ENCODE peak calls at places on chromosome 22, in five cellular contexts. One of them, this sample, is unnamed.

GRCh38 chr22:49662681-49663080 is 165.0 kb downstream of the BRD1 start:
- DNase-seq in BJ: no peak
- DNase-seq in gastrocnemius medialis: no peak
- DNase-seq in fibroblast of the aortic adventitia: no peak
- DNase-seq in CD8-positive, alpha-beta T cell: no peak
- DNase-seq in this sample: no peak

GRCh38 chr22:49247194-49247924 is 580.3 kb downstream of the BRD1 start:
- DNase-seq in CD8-positive, alpha-beta T cell: no peak
- DNase-seq in BJ: no peak
- DNase-seq in gastrocnemius medialis: no peak
- DNase-seq in fibroblast of the aortic adventitia: no peak
- DNase-seq in this sample: no peak

GRCh38 chr22:46070215-46070721 is 80.1 kb upstream of the PPARA start:
- DNase-seq in gastrocnemius medialis: peak; percentile 85
- DNase-seq in fibroblast of the aortic adventitia: peak; percentile 72
- DNase-seq in CD8-positive, alpha-beta T cell: no peak
- DNase-seq in BJ: no peak
- DNase-seq in this sample: peak; percentile 59

GRCh38 chr22:23285734-23286133 is 105.4 kb downstream of the BCR start:
- DNase-seq in gastrocnemius medialis: no peak
- DNase-seq in BJ: no peak
- DNase-seq in CD8-positive, alpha-beta T cell: no peak
- DNase-seq in fibroblast of the aortic adventitia: no peak
- DNase-seq in this sample: no peak

GRCh38 chr22:50677493-50678217 is 5.0 kb downstream of the SHANK3 start:
- DNase-seq in fibroblast of the aortic adventitia: no peak
- DNase-seq in CD8-positive, alpha-beta T cell: no peak
- DNase-seq in BJ: no peak
- DNase-seq in gastrocnemius medialis: no peak
- DNase-seq in this sample: no peak

GRCh38 chr22:28208036-28208435 is 289.0 kb upstream of the PITPNB start:
- DNase-seq in fibroblast of the aortic adventitia: no peak
- DNase-seq in CD8-positive, alpha-beta T cell: no peak
- DNase-seq in gastrocnemius medialis: no peak
- DNase-seq in BJ: no peak
- DNase-seq in this sample: no peak

GRCh38 chr22:20576445-20576816 is 69.0 kb downstream of the MED15 start:
- DNase-seq in BJ: no peak
- DNase-seq in fibroblast of the aortic adventitia: no peak
- DNase-seq in gastrocnemius medialis: no peak
- DNase-seq in CD8-positive, alpha-beta T cell: no peak
- DNase-seq in this sample: no peak

GRCh38 chr22:46681010-46681409 is 57.0 kb downstream of the CERK start:
- DNase-seq in gastrocnemius medialis: no peak
- DNase-seq in CD8-positive, alpha-beta T cell: no peak
- DNase-seq in fibroblast of the aortic adventitia: no peak
- DNase-seq in BJ: no peak
- DNase-seq in this sample: peak; percentile 55

GRCh38 chr22:30127749-30128166 is 47.5 kb downstream of the HORMAD2 start:
- DNase-seq in BJ: no peak
- DNase-seq in fibroblast of the aortic adventitia: peak; percentile 87
- DNase-seq in CD8-positive, alpha-beta T cell: no peak
- DNase-seq in gastrocnemius medialis: no peak
- DNase-seq in this sample: no peak

GRCh38 chr22:46063861-46064235 is 86.5 kb upstream of the PPARA start:
- DNase-seq in fibroblast of the aortic adventitia: no peak
- DNase-seq in CD8-positive, alpha-beta T cell: no peak
- DNase-seq in BJ: no peak
- DNase-seq in gastrocnemius medialis: peak; percentile 76
- DNase-seq in this sample: no peak

GRCh38 chr22:37187552-37187890 is 526 bp downstream of the C1QTNF6 start:
- DNase-seq in fibroblast of the aortic adventitia: no peak
- DNase-seq in CD8-positive, alpha-beta T cell: no peak
- DNase-seq in BJ: no peak
- DNase-seq in gastrocnemius medialis: no peak
- DNase-seq in this sample: no peak

GRCh38 chr22:37186228-37186996 is 1.6 kb downstream of the C1QTNF6 start:
- DNase-seq in BJ: no peak
- DNase-seq in gastrocnemius medialis: no peak
- DNase-seq in CD8-positive, alpha-beta T cell: peak; percentile 58
- DNase-seq in fibroblast of the aortic adventitia: peak; percentile 88
- DNase-seq in this sample: peak; percentile 93

GRCh38 chr22:37189011-37189466 is 992 bp upstream of the C1QTNF6 start:
- DNase-seq in CD8-positive, alpha-beta T cell: no peak
- DNase-seq in gastrocnemius medialis: no peak
- DNase-seq in fibroblast of the aortic adventitia: peak; percentile 63
- DNase-seq in BJ: no peak
- DNase-seq in this sample: no peak

GRCh38 chr22:37186997-37187522 is 987 bp downstream of the C1QTNF6 start:
- DNase-seq in BJ: no peak
- DNase-seq in CD8-positive, alpha-beta T cell: no peak
- DNase-seq in fibroblast of the aortic adventitia: no peak
- DNase-seq in gastrocnemius medialis: no peak
- DNase-seq in this sample: no peak

GRCh38 chr22:37187891-37188761 is at the start of gene C1QTNF6:
- DNase-seq in gastrocnemius medialis: no peak
- DNase-seq in CD8-positive, alpha-beta T cell: no peak
- DNase-seq in fibroblast of the aortic adventitia: peak; percentile 60
- DNase-seq in BJ: no peak
- DNase-seq in this sample: no peak
- H3K4me3 ChIP-seq in gastrocnemius medialis: peak within 1 kb of the TSS; percentile 18
- H3K4me3 ChIP-seq in CD8-positive, alpha-beta T cell: no peak within 1 kb of the TSS
- H3K4me3 ChIP-seq in fibroblast of the aortic adventitia: peak within 1 kb of the TSS; percentile 78
- H3K4me3 ChIP-seq in BJ: peak within 1 kb of the TSS; percentile 43
- H3K4me3 ChIP-seq in this sample: no peak within 1 kb of the TSS

GRCh38 chr22:35761037-35761436 is 43.4 kb downstream of the APOL5 start:
- DNase-seq in CD8-positive, alpha-beta T cell: no peak
- DNase-seq in fibroblast of the aortic adventitia: peak; percentile 35
- DNase-seq in BJ: no peak
- DNase-seq in gastrocnemius medialis: no peak
- DNase-seq in this sample: peak; percentile 21

GRCh38 chr22:35769974-35770373 is 52.3 kb downstream of the APOL5 start:
- DNase-seq in gastrocnemius medialis: no peak
- DNase-seq in BJ: no peak
- DNase-seq in CD8-positive, alpha-beta T cell: no peak
- DNase-seq in fibroblast of the aortic adventitia: no peak
- DNase-seq in this sample: no peak

DNA sequence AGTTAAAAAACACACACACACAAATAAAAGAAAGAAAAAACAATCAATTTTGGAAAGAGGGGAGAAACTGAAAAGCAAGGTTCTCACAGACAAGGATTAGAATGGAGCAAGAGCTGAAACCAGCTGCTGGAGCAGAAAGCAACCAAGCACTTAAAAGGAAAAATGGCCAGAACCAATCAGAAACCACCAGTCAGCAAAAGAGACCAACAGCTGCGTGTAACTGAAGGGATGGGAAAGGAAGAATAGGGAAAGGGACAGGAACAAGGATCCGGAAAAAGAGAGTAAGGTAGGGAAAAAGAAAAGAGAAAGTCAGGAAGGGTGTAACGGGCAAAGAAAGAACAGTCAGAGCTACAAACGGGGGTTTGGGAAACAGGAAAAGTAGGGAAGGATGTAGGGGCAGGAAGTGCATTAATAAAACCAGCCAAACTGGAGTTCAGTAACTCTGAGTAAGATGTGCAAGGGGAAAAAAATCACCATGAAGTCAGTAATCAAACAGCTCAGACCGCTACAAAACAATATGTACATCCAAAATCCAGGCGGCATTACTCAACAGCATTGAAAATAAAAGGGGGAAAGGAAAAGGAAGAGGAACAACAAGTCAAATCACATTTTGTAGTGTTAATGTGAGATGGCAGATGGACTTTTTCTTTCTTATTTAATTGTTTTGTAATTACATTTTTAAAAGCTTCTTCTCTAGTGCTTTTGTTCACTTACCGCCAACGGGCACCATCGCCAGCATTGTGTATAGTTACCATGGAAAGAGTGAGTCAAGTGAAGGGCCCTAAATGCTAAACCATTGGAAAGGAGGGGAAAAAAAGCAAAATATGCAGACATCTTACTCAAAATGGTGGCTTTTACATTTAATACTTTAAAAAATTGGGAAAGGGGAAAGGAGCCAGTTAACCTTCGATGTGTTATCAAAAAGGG is 49.2 kb downstream of the APOL5 start:
- DNase-seq in BJ: no peak
- DNase-seq in CD8-positive, alpha-beta T cell: no peak
- DNase-seq in fibroblast of the aortic adventitia: peak; percentile 35
- DNase-seq in gastrocnemius medialis: no peak
- DNase-seq in this sample: no peak
- H3K4me3 ChIP-seq in BJ: no peak overlapping the region
- H3K4me3 ChIP-seq in CD8-positive, alpha-beta T cell: no peak overlapping the region
- H3K4me3 ChIP-seq in fibroblast of the aortic adventitia: no peak overlapping the region
- H3K4me3 ChIP-seq in gastrocnemius medialis: no peak overlapping the region
- H3K4me3 ChIP-seq in this sample: no peak overlapping the region

GRCh38 chr22:45008853-45009751 is 703 bp downstream of the PHF21B start:
- DNase-seq in fibroblast of the aortic adventitia: no peak
- DNase-seq in gastrocnemius medialis: no peak
- DNase-seq in CD8-positive, alpha-beta T cell: no peak
- DNase-seq in BJ: no peak
- DNase-seq in this sample: no peak

GRCh38 chr22:45006101-45006872 is 3.5 kb downstream of the PHF21B start:
- DNase-seq in fibroblast of the aortic adventitia: no peak
- DNase-seq in CD8-positive, alpha-beta T cell: no peak
- DNase-seq in gastrocnemius medialis: no peak
- DNase-seq in BJ: no peak
- DNase-seq in this sample: no peak

GRCh38 chr22:45007946-45008852 is 1.6 kb downstream of the PHF21B start:
- DNase-seq in BJ: no peak
- DNase-seq in fibroblast of the aortic adventitia: no peak
- DNase-seq in CD8-positive, alpha-beta T cell: no peak
- DNase-seq in gastrocnemius medialis: no peak
- DNase-seq in this sample: no peak

GRCh38 chr22:45006873-45007246 is 2.9 kb downstream of the PHF21B start:
- DNase-seq in gastrocnemius medialis: no peak
- DNase-seq in BJ: no peak
- DNase-seq in CD8-positive, alpha-beta T cell: no peak
- DNase-seq in fibroblast of the aortic adventitia: no peak
- DNase-seq in this sample: no peak

DNA sequence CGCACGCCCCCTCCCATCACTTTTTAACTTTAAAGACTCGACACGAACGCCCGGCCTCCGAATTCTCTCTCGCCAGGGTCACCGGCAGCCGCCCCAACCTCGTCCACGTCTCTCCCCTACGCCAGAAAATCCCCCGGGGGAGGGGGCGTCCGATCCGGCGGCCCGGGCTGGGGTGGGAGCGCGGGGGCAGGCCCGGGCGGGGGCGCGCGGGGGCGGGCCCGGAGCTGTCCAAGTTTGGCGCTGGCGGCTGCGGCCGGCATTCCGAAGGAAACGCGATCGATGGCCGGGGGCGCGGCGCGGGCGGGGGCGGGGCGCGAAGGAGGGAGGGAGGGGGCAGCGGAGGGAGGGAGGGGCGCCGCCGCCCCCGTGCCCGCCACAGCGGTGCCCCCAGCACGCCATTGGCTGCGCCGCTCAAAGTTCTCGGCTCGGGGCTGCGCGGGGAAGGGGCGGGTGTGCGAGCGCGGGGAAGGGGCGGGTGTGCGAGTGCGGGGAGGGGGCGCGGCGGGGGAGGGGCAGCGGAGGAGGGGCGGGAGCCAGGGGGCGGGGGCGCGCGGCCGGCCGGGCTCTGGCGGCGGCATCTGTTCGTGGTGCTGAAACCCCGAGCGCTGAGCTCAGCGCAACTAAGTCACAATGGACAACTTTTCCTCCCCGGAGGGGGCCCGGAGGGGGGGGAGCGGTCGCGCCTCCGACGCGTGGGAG is 2.4 kb downstream of the PHF21B start:
- DNase-seq in fibroblast of the aortic adventitia: no peak
- DNase-seq in CD8-positive, alpha-beta T cell: no peak
- DNase-seq in BJ: no peak
- DNase-seq in gastrocnemius medialis: no peak
- DNase-seq in this sample: no peak
- H3K4me3 ChIP-seq in fibroblast of the aortic adventitia: no peak overlapping the region
- H3K4me3 ChIP-seq in CD8-positive, alpha-beta T cell: no peak overlapping the region
- H3K4me3 ChIP-seq in BJ: no peak overlapping the region
- H3K4me3 ChIP-seq in gastrocnemius medialis: peak overlapping the region; percentile 52
- H3K4me3 ChIP-seq in this sample: no peak overlapping the region

GRCh38 chr22:24697141-24697540 is 77.4 kb downstream of the PIWIL3 start:
- DNase-seq in gastrocnemius medialis: no peak
- DNase-seq in fibroblast of the aortic adventitia: no peak
- DNase-seq in BJ: no peak
- DNase-seq in CD8-positive, alpha-beta T cell: no peak
- DNase-seq in this sample: no peak

GRCh38 chr22:24693359-24693758 is 81.2 kb downstream of the PIWIL3 start:
- DNase-seq in BJ: no peak
- DNase-seq in fibroblast of the aortic adventitia: no peak
- DNase-seq in gastrocnemius medialis: no peak
- DNase-seq in CD8-positive, alpha-beta T cell: no peak
- DNase-seq in this sample: no peak

GRCh38 chr22:24695958-24696511 is 78.5 kb downstream of the PIWIL3 start:
- DNase-seq in fibroblast of the aortic adventitia: no peak
- DNase-seq in CD8-positive, alpha-beta T cell: no peak
- DNase-seq in BJ: no peak
- DNase-seq in gastrocnemius medialis: no peak
- DNase-seq in this sample: no peak

GRCh38 chr22:24696551-24697001 is 77.9 kb downstream of the PIWIL3 start:
- DNase-seq in BJ: no peak
- DNase-seq in fibroblast of the aortic adventitia: no peak
- DNase-seq in gastrocnemius medialis: no peak
- DNase-seq in CD8-positive, alpha-beta T cell: no peak
- DNase-seq in this sample: no peak

GRCh38 chr22:24694971-24695928 is 79.3 kb downstream of the PIWIL3 start:
- DNase-seq in BJ: no peak
- DNase-seq in gastrocnemius medialis: no peak
- DNase-seq in fibroblast of the aortic adventitia: no peak
- DNase-seq in CD8-positive, alpha-beta T cell: no peak
- DNase-seq in this sample: no peak
- H3K4me3 ChIP-seq in BJ: no peak overlapping the region
- H3K4me3 ChIP-seq in gastrocnemius medialis: no peak overlapping the region
- H3K4me3 ChIP-seq in fibroblast of the aortic adventitia: no peak overlapping the region
- H3K4me3 ChIP-seq in CD8-positive, alpha-beta T cell: no peak overlapping the region
- H3K4me3 ChIP-seq in this sample: no peak overlapping the region

GRCh38 chr22:43289976-43290663 is 53.1 kb downstream of the SCUBE1 start:
- DNase-seq in gastrocnemius medialis: peak; percentile 43
- DNase-seq in BJ: no peak
- DNase-seq in CD8-positive, alpha-beta T cell: no peak
- DNase-seq in fibroblast of the aortic adventitia: peak; percentile 33
- DNase-seq in this sample: no peak

GRCh38 chr22:43288807-43289417 is 54.3 kb downstream of the SCUBE1 start:
- DNase-seq in gastrocnemius medialis: no peak
- DNase-seq in CD8-positive, alpha-beta T cell: no peak
- DNase-seq in BJ: no peak
- DNase-seq in fibroblast of the aortic adventitia: no peak
- DNase-seq in this sample: no peak

GRCh38 chr22:43288378-43288777 is 54.8 kb downstream of the SCUBE1 start:
- DNase-seq in gastrocnemius medialis: no peak
- DNase-seq in CD8-positive, alpha-beta T cell: no peak
- DNase-seq in fibroblast of the aortic adventitia: no peak
- DNase-seq in BJ: no peak
- DNase-seq in this sample: no peak

GRCh38 chr22:43291381-43291780 is 51.8 kb downstream of the SCUBE1 start:
- DNase-seq in BJ: no peak
- DNase-seq in CD8-positive, alpha-beta T cell: no peak
- DNase-seq in fibroblast of the aortic adventitia: no peak
- DNase-seq in gastrocnemius medialis: no peak
- DNase-seq in this sample: no peak

GRCh38 chr22:43289551-43289963 is 53.6 kb downstream of the SCUBE1 start:
- DNase-seq in CD8-positive, alpha-beta T cell: no peak
- DNase-seq in fibroblast of the aortic adventitia: peak; percentile 21
- DNase-seq in gastrocnemius medialis: no peak
- DNase-seq in BJ: no peak
- DNase-seq in this sample: peak; percentile 18
- H3K4me3 ChIP-seq in CD8-positive, alpha-beta T cell: no peak overlapping the region
- H3K4me3 ChIP-seq in fibroblast of the aortic adventitia: peak overlapping the region; percentile 55
- H3K4me3 ChIP-seq in gastrocnemius medialis: no peak overlapping the region
- H3K4me3 ChIP-seq in BJ: no peak overlapping the region
- H3K4me3 ChIP-seq in this sample: no peak overlapping the region

This sample was measured in GM12865.